ENCODE peak calls at places on chromosome 5, in seven cellular contexts. O is brain microvascular endothelial cell; I is upper lobe of right lung; A is adipocyte; E is lower lobe of right lung; R is CD4-positive, CD25-positive, alpha-beta regulatory T cell; T is bronchial epithelial cell. D is an unnamed sample.

GRCh38 chr5:56735845-56736641 is 79.3 kb upstream of the MAP3K1 start:
- DNase-seq in O (no peak), I (no peak), A (no peak), E (no peak), R (peak; percentile 51), T (no peak), D (no peak)

GRCh38 chr5:55052383-55052931 is 28.4 kb downstream of the GZMK start:
- DNase-seq in O (no peak), I (no peak), A (no peak), E (no peak), R (no peak), T (peak; percentile 96), D (no peak)

GRCh38 chr5:72410896-72411295 is 90.7 kb downstream of the PTCD2 start:
- DNase-seq in O (peak; percentile 68), I (no peak), A (peak; percentile 65), E (no peak), R (no peak), T (peak; percentile 47), D (no peak)

GRCh38 chr5:41306005-41306404 is 92.7 kb upstream of the C6 start:
- DNase-seq in O (no peak), I (no peak), A (no peak), E (no peak), R (no peak), T (no peak), D (no peak)

GRCh38 chr5:170307575-170308465 is 10.2 kb upstream of the LCP2 start:
- DNase-seq in O (peak; percentile 69), I (peak; percentile 77), A (no peak), E (peak; percentile 78), R (no peak), T (peak; percentile 96), D (peak; percentile 88)

GRCh38 chr5:5132185-5132584 is 7.9 kb upstream of the ADAMTS16 start:
- DNase-seq in O (no peak), I (no peak), A (no peak), E (no peak), R (no peak), T (no peak), D (no peak)

GRCh38 chr5:135304352-135305221 is 94.4 kb downstream of the MACROH2A1 start:
- DNase-seq in O (peak; percentile 27), I (no peak), A (peak; percentile 19), E (no peak), R (no peak), T (no peak), D (no peak)

GRCh38 chr5:140855772-140856674 is at the start of gene PCDHA10:
- DNase-seq in O (no peak), I (no peak), A (no peak), E (no peak), R (no peak), T (peak; percentile 7), D (no peak)

GRCh38 chr5:141934099-141934844 is 10.6 kb downstream of the DELE1 start:
- DNase-seq in O (no peak), I (no peak), A (no peak), E (no peak), R (no peak), T (no peak), D (peak; percentile 78)

GRCh38 chr5:64637144-64637543 is 53.2 kb upstream of the SHISAL2B start:
- DNase-seq in O (no peak), I (no peak), A (no peak), E (no peak), R (no peak), T (no peak), D (no peak)

GRCh38 chr5:169914766-169915165 is 65.5 kb downstream of the INSYN2B start:
- DNase-seq in O (peak; percentile 57), I (no peak), A (peak; percentile 20), E (no peak), R (no peak), T (no peak), D (peak; percentile 67)

GRCh38 chr5:103526164-103526915 is 36.2 kb downstream of the NUDT12 start:
- DNase-seq in O (peak; percentile 79), I (no peak), A (peak; percentile 91), E (no peak), R (no peak), T (no peak), D (peak; percentile 73)

GRCh38 chr5:139652788-139653241 is 4.7 kb downstream of the CXXC5 start:
- DNase-seq in O (peak; percentile 74), I (no peak), A (peak; percentile 64), E (no peak), R (no peak), T (no peak), D (no peak)

GRCh38 chr5:107821288-107821687 is 150.6 kb upstream of the EFNA5 start:
- DNase-seq in O (no peak), I (no peak), A (no peak), E (no peak), R (no peak), T (no peak), D (no peak)

GRCh38 chr5:153860482-153860881 is 178.2 kb downstream of the FAM114A2 start:
- DNase-seq in O (no peak), I (no peak), A (no peak), E (no peak), R (no peak), T (no peak), D (no peak)

GRCh38 chr5:144467795-144468194 is 297.1 kb downstream of the KCTD16 start:
- DNase-seq in O (peak; percentile 28), I (no peak), A (peak; percentile 78), E (no peak), R (no peak), T (peak; percentile 37), D (peak; percentile 41)

GRCh38 chr5:78649816-78650561 is 1.4 kb upstream of the LHFPL2 start:
- DNase-seq in O (peak; percentile 53), I (no peak), A (peak; percentile 46), E (no peak), R (no peak), T (no peak), D (no peak)

GRCh38 chr5:33772276-33772990 is 119.4 kb downstream of the ADAMTS12 start:
- DNase-seq in O (no peak), I (no peak), A (peak; percentile 65), E (no peak), R (no peak), T (peak; percentile 42), D (no peak)

GRCh38 chr5:135609981-135610380 is 31.2 kb upstream of the CXCL14 start:
- DNase-seq in O (no peak), I (no peak), A (no peak), E (no peak), R (no peak), T (no peak), D (no peak)

DNA sequence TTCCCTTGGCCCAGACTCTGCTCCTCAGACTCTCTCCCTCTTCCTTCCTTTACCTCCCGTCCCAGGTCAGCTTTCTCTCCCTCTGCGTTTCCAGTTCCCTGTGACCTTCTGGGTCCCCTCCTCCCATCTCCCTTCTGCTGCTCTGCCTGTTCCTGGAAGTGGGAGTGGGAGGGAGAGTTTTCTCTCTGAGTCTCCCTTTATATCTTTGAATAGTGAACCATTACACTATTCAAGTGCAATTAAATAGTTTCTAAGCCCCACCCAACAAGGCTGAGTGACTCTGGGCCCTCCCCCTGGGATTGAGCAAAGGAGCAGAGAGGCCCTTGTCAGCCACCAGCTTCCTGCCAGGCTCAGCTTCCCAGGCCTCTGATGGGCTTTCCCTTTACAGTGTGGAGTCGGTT is 34.8 kb downstream of the THBS4 start:
- DNase-seq in O (no peak), I (peak; percentile 74), A (no peak), E (peak; percentile 61), R (no peak), T (no peak), D (no peak)
- H3K4me3 ChIP-seq in O (no peak overlapping the region), I (no peak overlapping the region), A (peak overlapping the region; percentile 53), E (no peak overlapping the region), R (no peak overlapping the region), T (no peak overlapping the region), D (no peak overlapping the region)

DNA sequence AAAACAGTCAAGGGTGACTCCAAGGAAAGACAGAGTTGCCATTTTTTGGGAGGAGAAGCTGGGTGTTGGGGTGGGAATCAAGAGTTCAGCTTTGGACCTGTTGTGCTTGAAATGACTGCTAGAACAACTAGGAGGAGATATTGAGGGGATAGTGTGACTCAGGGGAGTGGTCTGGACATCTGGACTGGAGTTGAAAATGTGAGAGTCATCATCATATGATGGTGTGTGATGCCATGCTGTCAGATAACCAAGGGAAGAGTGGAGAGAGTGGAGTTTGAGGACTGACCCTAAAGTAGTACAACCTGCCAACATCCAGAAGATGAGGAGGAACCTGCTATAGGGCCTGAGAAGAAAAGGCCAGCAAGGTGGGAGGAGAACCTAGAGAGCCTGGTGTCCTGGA is 199.7 kb downstream of the ARHGEF28 start:
- DNase-seq in O (no peak), I (no peak), A (no peak), E (no peak), R (no peak), T (no peak), D (no peak)
- H3K27me3 ChIP-seq in O (no peaks in the 10 kb centered on the region), I (no peaks in the 10 kb centered on the region), A (no peaks in the 10 kb centered on the region), E (no peaks in the 10 kb centered on the region), R (peaks cover 5% of the 10 kb centered on the region), T (no peaks in the 10 kb centered on the region), D (no peaks in the 10 kb centered on the region)

GRCh38 chr5:155727512-155728145 is 599.3 kb upstream of the SGCD start:
- DNase-seq in O (no peak), I (peak; percentile 59), A (no peak), E (peak; percentile 36), R (no peak), T (no peak), D (no peak)

GRCh38 chr5:155729684-155730059 is 597.3 kb upstream of the SGCD start:
- DNase-seq in O (no peak), I (peak; percentile 59), A (peak; percentile 17), E (peak; percentile 26), R (no peak), T (no peak), D (peak; percentile 19)

GRCh38 chr5:155728146-155728856 is 598.7 kb upstream of the SGCD start:
- DNase-seq in O (peak; percentile 1), I (peak; percentile 80), A (peak; percentile 87), E (peak; percentile 54), R (no peak), T (peak; percentile 2), D (peak; percentile 61)

GRCh38 chr5:155726267-155726666 is 600.7 kb upstream of the SGCD start:
- DNase-seq in O (peak; percentile 2), I (no peak), A (peak; percentile 71), E (no peak), R (no peak), T (peak; percentile 10), D (peak; percentile 24)

DNA sequence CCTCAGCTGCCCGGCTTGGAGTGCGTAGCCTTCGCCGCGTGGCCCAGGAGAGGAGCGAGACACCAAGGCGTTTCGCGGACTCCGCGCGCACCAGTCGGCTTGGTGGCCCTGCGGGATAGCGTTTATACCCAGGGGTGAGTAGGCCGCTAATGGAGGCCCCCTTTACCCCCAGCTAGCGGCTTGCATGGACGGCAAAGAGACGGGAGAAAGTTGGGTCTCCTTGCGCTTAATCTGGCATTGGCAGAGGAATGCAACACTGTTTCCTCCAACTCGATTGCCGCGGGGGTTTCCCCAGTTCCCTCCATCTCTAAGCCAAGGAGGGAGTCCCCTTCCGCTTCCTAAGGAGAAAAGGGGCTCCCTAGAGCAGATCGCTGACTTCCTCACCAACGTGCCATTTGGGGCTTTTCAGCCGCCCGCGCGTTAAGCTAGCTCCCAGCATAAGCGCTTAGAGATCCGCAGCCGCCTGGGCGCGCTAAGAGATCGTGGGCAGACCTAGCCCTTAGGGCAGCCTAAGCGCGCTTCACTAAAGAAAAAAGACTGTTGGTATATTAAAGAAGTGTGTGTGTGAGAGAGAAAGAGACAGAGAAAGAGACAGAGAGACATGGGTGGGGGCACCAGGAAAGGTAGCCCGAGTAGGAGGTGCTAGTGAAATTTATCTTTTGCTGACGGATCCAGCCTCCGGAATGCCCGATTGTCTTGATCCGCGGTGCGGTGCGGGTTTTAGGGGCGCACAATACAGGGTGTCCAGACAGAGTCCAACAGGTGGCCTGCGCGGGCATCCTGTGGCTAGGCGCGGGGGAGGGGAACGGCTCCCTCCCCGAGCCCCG is 597.9 kb upstream of the SGCD start:
- DNase-seq in O (no peak), I (no peak), A (peak; percentile 31), E (peak; percentile 36), R (no peak), T (no peak), D (peak; percentile 22)
- H3K4me3 ChIP-seq in O (no peak overlapping the region), I (no peak overlapping the region), A (peak overlapping the region; percentile 66), E (peak overlapping the region; percentile 36), R (no peak overlapping the region), T (no peak overlapping the region), D (no peak overlapping the region)

GRCh38 chr5:122607818-122608217 is 167.1 kb upstream of the SNX2 start:
- DNase-seq in O (no peak), I (no peak), A (peak; percentile 13), E (no peak), R (no peak), T (no peak), D (no peak)
- H3K27me3 ChIP-seq in O (no peaks in the 10 kb centered on the region), I (no peaks in the 10 kb centered on the region), A (no peaks in the 10 kb centered on the region), E (no peaks in the 10 kb centered on the region), R (no peaks in the 10 kb centered on the region), T (no peaks in the 10 kb centered on the region), D (no peaks in the 10 kb centered on the region)

D was measured in MG63.